ENCODE peak calls at places on chromosome 11, in five cellular contexts. P is neural progenitor cell; Y is CD8-positive, alpha-beta memory T cell; L is esophagus muscularis mucosa; X is mammary epithelial cell. Q is an unnamed sample.

GRCh38 chr11:83918471-83918870 is 632.3 kb upstream of the CCDC90B start:
- DNase-seq in P (no peak), X (no peak), Y (no peak), L (no peak), Q (no peak)

GRCh38 chr11:17939542-17939941 is 73.3 kb downstream of the SERGEF start:
- DNase-seq in L (no peak), P (no peak), Y (no peak), X (no peak), Q (no peak)

GRCh38 chr11:72759468-72759867 is 7.3 kb upstream of the ARAP1 start:
- DNase-seq in P (no peak), X (no peak), L (no peak), Y (no peak), Q (no peak)

GRCh38 chr11:32400196-32400595 is 35.1 kb downstream of the WT1 start:
- DNase-seq in Y (no peak), X (peak; percentile 31), L (no peak), P (no peak), Q (peak; percentile 5)

GRCh38 chr11:120904116-120904515 is 119.8 kb upstream of the TBCEL start:
- DNase-seq in X (no peak), P (no peak), L (no peak), Y (no peak), Q (no peak)

GRCh38 chr11:66477256-66478201 is 2.7 kb upstream of the DPP3 start:
- DNase-seq in X (no peak), Y (no peak), P (no peak), L (no peak), Q (no peak)

GRCh38 chr11:97419729-97420128 is 1029.9 kb downstream of the JRKL start:
- DNase-seq in Y (no peak), X (no peak), P (no peak), L (no peak), Q (no peak)

GRCh38 chr11:65899356-65900124 is 648 bp downstream of the FOSL1 start:
- DNase-seq in Y (peak; percentile 67), X (no peak), P (peak; percentile 45), L (no peak), Q (peak; percentile 71)

GRCh38 chr11:120248551-120249278 is 8.8 kb downstream of the POU2F3 start:
- DNase-seq in L (no peak), Y (no peak), P (no peak), X (peak; percentile 73), Q (no peak)

GRCh38 chr11:45354976-45355705 is 69.0 kb upstream of the SYT13 start:
- DNase-seq in L (peak; percentile 96), P (peak; percentile 94), X (peak; percentile 30), Y (peak; percentile 82), Q (peak; percentile 46)

GRCh38 chr11:11202885-11203284 is 150.2 kb downstream of the CSNK2A3 start:
- DNase-seq in L (no peak), Y (no peak), X (no peak), P (no peak), Q (no peak)

GRCh38 chr11:57464343-57465181 is 4.2 kb downstream of the RTN4RL2 start:
- DNase-seq in X (peak; percentile 32), L (no peak), Y (no peak), P (peak; percentile 68), Q (no peak)

GRCh38 chr11:19552684-19553083 is 160.0 kb upstream of the NAV2 start:
- DNase-seq in Y (no peak), L (no peak), P (peak; percentile 45), X (no peak), Q (no peak)

GRCh38 chr11:61955031-61955415 is 4.9 kb downstream of the BEST1 start:
- DNase-seq in L (no peak), X (peak; percentile 21), Y (no peak), P (peak; percentile 74), Q (peak; percentile 49)

GRCh38 chr11:27217948-27218410 is 145.0 kb downstream of the CCDC34 start:
- DNase-seq in L (no peak), X (peak; percentile 36), P (no peak), Y (no peak), Q (peak; percentile 55)

GRCh38 chr11:127656266-127656879 is 655.8 kb upstream of the KIRREL3 start:
- DNase-seq in P (no peak), Y (no peak), X (peak; percentile 1), L (no peak), Q (no peak)

GRCh38 chr11:117396970-117397369 is 69.3 kb downstream of the CEP164 start:
- DNase-seq in P (no peak), X (no peak), L (no peak), Y (no peak), Q (no peak)

GRCh38 chr11:105588001-105588400 is 21.9 kb upstream of the GRIA4 start:
- DNase-seq in X (peak; percentile 3), Y (no peak), L (no peak), P (no peak), Q (peak; percentile 73)

GRCh38 chr11:75200051-75200450 is 40.5 kb upstream of the TPBGL start:
- DNase-seq in P (no peak), Y (no peak), L (no peak), X (no peak), Q (no peak)

GRCh38 chr11:31340903-31341572 is 28.5 kb downstream of the DCDC1 start:
- DNase-seq in L (no peak), Y (no peak), P (peak; percentile 49), X (peak; percentile 18), Q (peak; percentile 23)

GRCh38 chr11:69905611-69906452 is 86.6 kb upstream of the FGF3 start:
- DNase-seq in L (no peak), P (no peak), X (no peak), Y (no peak), Q (no peak)

GRCh38 chr11:130244851-130245250 is 69.9 kb downstream of the ZBTB44 start:
- DNase-seq in L (no peak), P (no peak), Y (no peak), X (no peak), Q (no peak)

GRCh38 chr11:96331556-96332168 is 11.3 kb downstream of the MAML2 start:
- DNase-seq in X (no peak), P (no peak), Y (no peak), L (no peak), Q (no peak)

GRCh38 chr11:86644291-86644690 is 28.1 kb downstream of the ME3 start:
- DNase-seq in P (no peak), L (no peak), X (peak; percentile 39), Y (no peak), Q (peak; percentile 75)

GRCh38 chr11:120209750-120210650 is 832 bp upstream of the OAF start:
- DNase-seq in Y (no peak), L (no peak), X (no peak), P (peak; percentile 38), Q (no peak)

GRCh38 chr11:60777572-60777971 is 7.6 kb upstream of the MS4A10 start:
- DNase-seq in Y (no peak), L (no peak), X (peak; percentile 67), P (no peak), Q (peak; percentile 95)

GRCh38 chr11:35115688-35116030 is 23.3 kb upstream of the CD44 start:
- DNase-seq in X (peak; percentile 82), P (no peak), Y (no peak), L (no peak), Q (no peak)

GRCh38 chr11:73338279-73338678 is 30.2 kb downstream of the ARHGEF17 start:
- DNase-seq in X (no peak), P (no peak), Y (no peak), L (no peak), Q (no peak)

GRCh38 chr11:127996825-127997224 is 590.5 kb downstream of the ETS1 start:
- DNase-seq in Y (no peak), L (no peak), X (no peak), P (no peak), Q (no peak)

GRCh38 chr11:3021125-3021524 is 29.0 kb upstream of the NAP1L4 start:
- DNase-seq in Y (no peak), X (peak; percentile 54), P (peak; percentile 81), L (no peak), Q (no peak)

GRCh38 chr11:17406818-17407149 is 18.3 kb upstream of the KCNJ11 start:
- DNase-seq in P (no peak), L (no peak), Y (no peak), X (no peak), Q (no peak)

GRCh38 chr11:48107188-48107704 is 109.4 kb upstream of the OR4B1 start:
- DNase-seq in L (peak; percentile 85), X (peak; percentile 57), P (no peak), Y (no peak), Q (no peak)

GRCh38 chr11:35116245-35116644 is 22.7 kb upstream of the CD44 start:
- DNase-seq in X (peak; percentile 77), L (no peak), Y (no peak), P (no peak), Q (no peak)

GRCh38 chr11:121341609-121342008 is 49.0 kb downstream of the SC5D start:
- DNase-seq in X (no peak), Y (no peak), P (no peak), L (no peak), Q (no peak)

GRCh38 chr11:46250071-46251052 is 27.1 kb upstream of the CREB3L1 start:
- DNase-seq in L (no peak), X (no peak), Y (no peak), P (no peak), Q (no peak)

GRCh38 chr11:118653684-118654390 is 25.6 kb downstream of the TREH start:
- DNase-seq in Y (no peak), L (no peak), X (no peak), P (no peak), Q (no peak)
- H3K36me3 ChIP-seq in Y (no peaks in the 10 kb centered on the region), L (peaks cover 87% of the 10 kb centered on the region), X (peaks cover 26% of the 10 kb centered on the region), P (no peaks in the 10 kb centered on the region), Q (peaks cover 87% of the 10 kb centered on the region)

DNA sequence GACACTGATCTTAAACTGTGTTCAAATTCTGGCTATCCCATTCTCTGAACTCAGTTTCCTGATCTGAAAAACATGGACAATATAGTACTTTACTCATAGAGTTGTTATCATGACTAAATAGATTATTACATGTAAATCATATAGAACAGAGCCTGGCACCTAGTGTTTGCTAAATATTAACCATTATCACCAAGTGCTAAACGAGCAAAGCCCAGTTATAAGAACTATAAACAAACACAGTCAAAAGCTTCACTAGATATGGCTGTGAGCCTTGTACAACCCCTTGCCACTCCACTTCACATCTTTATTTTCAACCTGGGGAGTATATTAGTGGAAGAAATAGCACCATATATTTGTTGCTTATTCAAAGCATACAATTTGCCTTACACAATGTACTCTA is 338.9 kb upstream of the CADM1 start:
- DNase-seq in X (no peak), L (no peak), P (no peak), Y (no peak), Q (no peak)
- H3K4me3 ChIP-seq in X (no peak overlapping the region), L (no peak overlapping the region), P (no peak overlapping the region), Y (no peak overlapping the region), Q (no peak overlapping the region)

GRCh38 chr11:36437413-36437812 is 72.7 kb downstream of the TRAF6 start:
- DNase-seq in L (no peak), P (no peak), Y (no peak), X (no peak), Q (no peak)

GRCh38 chr11:36436589-36436988 is 73.5 kb downstream of the TRAF6 start:
- DNase-seq in P (no peak), L (no peak), Y (no peak), X (no peak), Q (no peak)

GRCh38 chr11:36433896-36434295 is 76.2 kb downstream of the TRAF6 start:
- DNase-seq in X (no peak), L (no peak), Y (no peak), P (no peak), Q (no peak)

GRCh38 chr11:36432747-36433146 is 77.3 kb downstream of the TRAF6 start:
- DNase-seq in L (no peak), P (no peak), X (no peak), Y (no peak), Q (no peak)

GRCh38 chr11:36436084-36436483 is 74.0 kb downstream of the TRAF6 start:
- DNase-seq in X (no peak), P (no peak), L (no peak), Y (no peak), Q (no peak)
- H3K36me3 ChIP-seq in X (peaks cover 3% of the 10 kb centered on the region), P (no peaks in the 10 kb centered on the region), L (no peaks in the 10 kb centered on the region), Y (no peaks in the 10 kb centered on the region), Q (peaks cover 19% of the 10 kb centered on the region)

GRCh38 chr11:29343465-29344333 is 673.1 kb downstream of the KCNA4 start:
- DNase-seq in L (no peak), X (peak; percentile 40), Y (no peak), P (peak; percentile 73), Q (peak; percentile 50)
- H3K4me3 ChIP-seq in L (no peak overlapping the region), X (peak overlapping the region; percentile 26), Y (no peak overlapping the region), P (no peak overlapping the region), Q (no peak overlapping the region)